ENCODE peak calls at places on chromosomes 4 and X, in seven cellular contexts. One of them, this sample, is unnamed.

GRCh38 chr4:84995386-84995785 is 28.9 kb upstream of the WDFY3 start:
- DNase-seq in mammary epithelial cell: no peak
- DNase-seq in activated CD8-positive, alpha-beta T cell treated with anti-CD3 and anti-CD28 coated beads for 36 hours: no peak
- DNase-seq in Peyer's patch: no peak
- DNase-seq in heart left ventricle: no peak
- DNase-seq in GM10248: no peak
- DNase-seq in breast epithelium: no peak
- DNase-seq in this sample: no peak

GRCh38 chrX:139738581-139738980 is 30.6 kb upstream of the MCF2 start:
- DNase-seq in heart left ventricle: no peak
- DNase-seq in GM10248: no peak
- DNase-seq in mammary epithelial cell: peak; percentile 72
- DNase-seq in Peyer's patch: no peak
- DNase-seq in activated CD8-positive, alpha-beta T cell treated with anti-CD3 and anti-CD28 coated beads for 36 hours: no peak
- DNase-seq in breast epithelium: no peak
- DNase-seq in this sample: no peak

GRCh38 chr4:73620115-73620792 is at the start of gene RASSF6:
- DNase-seq in breast epithelium: peak; percentile 73
- DNase-seq in heart left ventricle: no peak
- DNase-seq in mammary epithelial cell: peak; percentile 91
- DNase-seq in Peyer's patch: peak; percentile 93
- DNase-seq in GM10248: peak; percentile 36
- DNase-seq in activated CD8-positive, alpha-beta T cell treated with anti-CD3 and anti-CD28 coated beads for 36 hours: peak; percentile 20
- DNase-seq in this sample: no peak

GRCh38 chr4:124035364-124036036 is 638.9 kb downstream of the SPRY1 start:
- DNase-seq in heart left ventricle: no peak
- DNase-seq in GM10248: no peak
- DNase-seq in activated CD8-positive, alpha-beta T cell treated with anti-CD3 and anti-CD28 coated beads for 36 hours: no peak
- DNase-seq in breast epithelium: no peak
- DNase-seq in Peyer's patch: no peak
- DNase-seq in mammary epithelial cell: no peak
- DNase-seq in this sample: no peak

GRCh38 chrX:132822634-132823012 is 135.8 kb downstream of the HS6ST2 start:
- DNase-seq in heart left ventricle: no peak
- DNase-seq in breast epithelium: no peak
- DNase-seq in GM10248: no peak
- DNase-seq in activated CD8-positive, alpha-beta T cell treated with anti-CD3 and anti-CD28 coated beads for 36 hours: no peak
- DNase-seq in Peyer's patch: no peak
- DNase-seq in mammary epithelial cell: no peak
- DNase-seq in this sample: no peak

GRCh38 chr4:127844605-127845116 is 36.0 kb upstream of the PLK4 start:
- DNase-seq in heart left ventricle: no peak
- DNase-seq in breast epithelium: no peak
- DNase-seq in Peyer's patch: no peak
- DNase-seq in GM10248: no peak
- DNase-seq in activated CD8-positive, alpha-beta T cell treated with anti-CD3 and anti-CD28 coated beads for 36 hours: no peak
- DNase-seq in mammary epithelial cell: no peak
- DNase-seq in this sample: no peak

GRCh38 chr4:52984469-52984868 is 122.4 kb downstream of the RASL11B start:
- DNase-seq in GM10248: no peak
- DNase-seq in activated CD8-positive, alpha-beta T cell treated with anti-CD3 and anti-CD28 coated beads for 36 hours: no peak
- DNase-seq in mammary epithelial cell: peak; percentile 8
- DNase-seq in Peyer's patch: no peak
- DNase-seq in heart left ventricle: no peak
- DNase-seq in breast epithelium: no peak
- DNase-seq in this sample: no peak

GRCh38 chrX:108134724-108135123 is 43.1 kb downstream of the ATG4A start:
- DNase-seq in breast epithelium: no peak
- DNase-seq in heart left ventricle: no peak
- DNase-seq in activated CD8-positive, alpha-beta T cell treated with anti-CD3 and anti-CD28 coated beads for 36 hours: peak; percentile 5
- DNase-seq in GM10248: no peak
- DNase-seq in Peyer's patch: no peak
- DNase-seq in mammary epithelial cell: no peak
- DNase-seq in this sample: no peak

GRCh38 chr4:123997116-123997515 is 600.5 kb downstream of the SPRY1 start:
- DNase-seq in activated CD8-positive, alpha-beta T cell treated with anti-CD3 and anti-CD28 coated beads for 36 hours: no peak
- DNase-seq in heart left ventricle: no peak
- DNase-seq in GM10248: no peak
- DNase-seq in mammary epithelial cell: no peak
- DNase-seq in Peyer's patch: no peak
- DNase-seq in breast epithelium: no peak
- DNase-seq in this sample: no peak

GRCh38 chr4:16801356-16801755 is 97.1 kb downstream of the LDB2 start:
- DNase-seq in breast epithelium: no peak
- DNase-seq in GM10248: no peak
- DNase-seq in activated CD8-positive, alpha-beta T cell treated with anti-CD3 and anti-CD28 coated beads for 36 hours: no peak
- DNase-seq in heart left ventricle: no peak
- DNase-seq in Peyer's patch: no peak
- DNase-seq in mammary epithelial cell: no peak
- DNase-seq in this sample: no peak

GRCh38 chr4:118270492-118270891 is 82.3 kb downstream of the PRSS12 start:
- DNase-seq in Peyer's patch: no peak
- DNase-seq in GM10248: peak; percentile 30
- DNase-seq in mammary epithelial cell: peak; percentile 30
- DNase-seq in activated CD8-positive, alpha-beta T cell treated with anti-CD3 and anti-CD28 coated beads for 36 hours: no peak
- DNase-seq in heart left ventricle: no peak
- DNase-seq in breast epithelium: no peak
- DNase-seq in this sample: no peak

GRCh38 chr4:62571494-62571893 is 1371.4 kb downstream of the ADGRL3 start:
- DNase-seq in activated CD8-positive, alpha-beta T cell treated with anti-CD3 and anti-CD28 coated beads for 36 hours: no peak
- DNase-seq in Peyer's patch: peak; percentile 67
- DNase-seq in heart left ventricle: no peak
- DNase-seq in GM10248: no peak
- DNase-seq in breast epithelium: no peak
- DNase-seq in mammary epithelial cell: no peak
- DNase-seq in this sample: no peak

GRCh38 chrX:22666441-22666840 is 333.3 kb upstream of the DDX53 start:
- DNase-seq in heart left ventricle: no peak
- DNase-seq in mammary epithelial cell: peak; percentile 14
- DNase-seq in Peyer's patch: no peak
- DNase-seq in breast epithelium: no peak
- DNase-seq in GM10248: peak; percentile 11
- DNase-seq in activated CD8-positive, alpha-beta T cell treated with anti-CD3 and anti-CD28 coated beads for 36 hours: peak; percentile 7
- DNase-seq in this sample: no peak

GRCh38 chr4:186132577-186133277 is 28.2 kb downstream of the FAM149A start:
- DNase-seq in breast epithelium: no peak
- DNase-seq in mammary epithelial cell: peak; percentile 20
- DNase-seq in GM10248: no peak
- DNase-seq in activated CD8-positive, alpha-beta T cell treated with anti-CD3 and anti-CD28 coated beads for 36 hours: peak; percentile 17
- DNase-seq in Peyer's patch: no peak
- DNase-seq in heart left ventricle: no peak
- DNase-seq in this sample: no peak

GRCh38 chrX:2692221-2693122 is 1.4 kb downstream of the CD99 start:
- DNase-seq in Peyer's patch: peak; percentile 59
- DNase-seq in activated CD8-positive, alpha-beta T cell treated with anti-CD3 and anti-CD28 coated beads for 36 hours: no peak
- DNase-seq in breast epithelium: no peak
- DNase-seq in heart left ventricle: peak; percentile 60
- DNase-seq in GM10248: no peak
- DNase-seq in mammary epithelial cell: no peak
- DNase-seq in this sample: no peak

GRCh38 chrX:3712080-3712869 is 1.2 kb downstream of the PRKX start:
- DNase-seq in mammary epithelial cell: peak; percentile 32
- DNase-seq in heart left ventricle: peak; percentile 31
- DNase-seq in GM10248: no peak
- DNase-seq in Peyer's patch: peak; percentile 49
- DNase-seq in breast epithelium: no peak
- DNase-seq in activated CD8-positive, alpha-beta T cell treated with anti-CD3 and anti-CD28 coated beads for 36 hours: peak; percentile 30
- DNase-seq in this sample: no peak

GRCh38 chrX:440636-441035 is 53.9 kb upstream of the PPP2R3B start:
- DNase-seq in breast epithelium: no peak
- DNase-seq in Peyer's patch: no peak
- DNase-seq in GM10248: no peak
- DNase-seq in heart left ventricle: no peak
- DNase-seq in activated CD8-positive, alpha-beta T cell treated with anti-CD3 and anti-CD28 coated beads for 36 hours: no peak
- DNase-seq in mammary epithelial cell: no peak
- DNase-seq in this sample: no peak

GRCh38 chrX:16101581-16101980 is 21.8 kb upstream of the GRPR start:
- DNase-seq in GM10248: no peak
- DNase-seq in heart left ventricle: no peak
- DNase-seq in mammary epithelial cell: no peak
- DNase-seq in activated CD8-positive, alpha-beta T cell treated with anti-CD3 and anti-CD28 coated beads for 36 hours: no peak
- DNase-seq in breast epithelium: no peak
- DNase-seq in Peyer's patch: no peak
- DNase-seq in this sample: no peak

GRCh38 chr4:109723110-109723509 is 6.8 kb downstream of the PLA2G12A start:
- DNase-seq in heart left ventricle: no peak
- DNase-seq in Peyer's patch: no peak
- DNase-seq in breast epithelium: no peak
- DNase-seq in GM10248: no peak
- DNase-seq in mammary epithelial cell: no peak
- DNase-seq in activated CD8-positive, alpha-beta T cell treated with anti-CD3 and anti-CD28 coated beads for 36 hours: no peak
- DNase-seq in this sample: no peak

GRCh38 chr4:3268395-3269104 is 19.6 kb downstream of the MSANTD1 start:
- DNase-seq in heart left ventricle: no peak
- DNase-seq in mammary epithelial cell: no peak
- DNase-seq in Peyer's patch: no peak
- DNase-seq in activated CD8-positive, alpha-beta T cell treated with anti-CD3 and anti-CD28 coated beads for 36 hours: no peak
- DNase-seq in GM10248: no peak
- DNase-seq in breast epithelium: no peak
- DNase-seq in this sample: no peak

GRCh38 chr4:54233697-54234496 is 4.8 kb downstream of the PDGFRA start:
- DNase-seq in activated CD8-positive, alpha-beta T cell treated with anti-CD3 and anti-CD28 coated beads for 36 hours: peak; percentile 72
- DNase-seq in breast epithelium: peak; percentile 56
- DNase-seq in heart left ventricle: peak; percentile 85
- DNase-seq in mammary epithelial cell: peak; percentile 59
- DNase-seq in GM10248: peak; percentile 77
- DNase-seq in Peyer's patch: peak; percentile 77
- DNase-seq in this sample: peak; percentile 96

GRCh38 chr4:41957634-41958033 is 22.4 kb downstream of the TMEM33 start:
- DNase-seq in mammary epithelial cell: no peak
- DNase-seq in Peyer's patch: no peak
- DNase-seq in heart left ventricle: no peak
- DNase-seq in activated CD8-positive, alpha-beta T cell treated with anti-CD3 and anti-CD28 coated beads for 36 hours: peak; percentile 21
- DNase-seq in breast epithelium: no peak
- DNase-seq in GM10248: peak; percentile 50
- DNase-seq in this sample: no peak

GRCh38 chr4:133151681-133152329 is 2.7 kb downstream of the PCDH10 start:
- DNase-seq in Peyer's patch: no peak
- DNase-seq in heart left ventricle: no peak
- DNase-seq in activated CD8-positive, alpha-beta T cell treated with anti-CD3 and anti-CD28 coated beads for 36 hours: peak; percentile 7
- DNase-seq in GM10248: peak; percentile 15
- DNase-seq in mammary epithelial cell: no peak
- DNase-seq in breast epithelium: no peak
- DNase-seq in this sample: no peak
- TF ChIP-seq CTCF in Peyer's patch: no peak
- TF ChIP-seq CTCF in heart left ventricle: no peak
- TF ChIP-seq CTCF in activated CD8-positive, alpha-beta T cell treated with anti-CD3 and anti-CD28 coated beads for 36 hours: no peak
- TF ChIP-seq CTCF in GM10248: no peak
- TF ChIP-seq CTCF in mammary epithelial cell: no peak
- TF ChIP-seq CTCF in breast epithelium: no peak
- TF ChIP-seq CTCF in this sample: no peak

GRCh38 chr4:89314291-89314690 is 6.7 kb upstream of the GPRIN3 start:
- DNase-seq in GM10248: no peak
- DNase-seq in Peyer's patch: no peak
- DNase-seq in activated CD8-positive, alpha-beta T cell treated with anti-CD3 and anti-CD28 coated beads for 36 hours: no peak
- DNase-seq in heart left ventricle: no peak
- DNase-seq in mammary epithelial cell: no peak
- DNase-seq in breast epithelium: no peak
- DNase-seq in this sample: no peak

GRCh38 chr4:89312066-89312465 is 4.5 kb upstream of the GPRIN3 start:
- DNase-seq in activated CD8-positive, alpha-beta T cell treated with anti-CD3 and anti-CD28 coated beads for 36 hours: no peak
- DNase-seq in GM10248: no peak
- DNase-seq in mammary epithelial cell: no peak
- DNase-seq in Peyer's patch: no peak
- DNase-seq in breast epithelium: no peak
- DNase-seq in heart left ventricle: no peak
- DNase-seq in this sample: no peak

GRCh38 chr4:89319756-89320155 is 12.2 kb upstream of the GPRIN3 start:
- DNase-seq in mammary epithelial cell: no peak
- DNase-seq in Peyer's patch: no peak
- DNase-seq in GM10248: no peak
- DNase-seq in breast epithelium: no peak
- DNase-seq in activated CD8-positive, alpha-beta T cell treated with anti-CD3 and anti-CD28 coated beads for 36 hours: no peak
- DNase-seq in heart left ventricle: no peak
- DNase-seq in this sample: no peak

GRCh38 chr4:89316187-89316586 is 8.6 kb upstream of the GPRIN3 start:
- DNase-seq in GM10248: no peak
- DNase-seq in breast epithelium: no peak
- DNase-seq in heart left ventricle: no peak
- DNase-seq in Peyer's patch: no peak
- DNase-seq in mammary epithelial cell: no peak
- DNase-seq in activated CD8-positive, alpha-beta T cell treated with anti-CD3 and anti-CD28 coated beads for 36 hours: no peak
- DNase-seq in this sample: no peak

DNA sequence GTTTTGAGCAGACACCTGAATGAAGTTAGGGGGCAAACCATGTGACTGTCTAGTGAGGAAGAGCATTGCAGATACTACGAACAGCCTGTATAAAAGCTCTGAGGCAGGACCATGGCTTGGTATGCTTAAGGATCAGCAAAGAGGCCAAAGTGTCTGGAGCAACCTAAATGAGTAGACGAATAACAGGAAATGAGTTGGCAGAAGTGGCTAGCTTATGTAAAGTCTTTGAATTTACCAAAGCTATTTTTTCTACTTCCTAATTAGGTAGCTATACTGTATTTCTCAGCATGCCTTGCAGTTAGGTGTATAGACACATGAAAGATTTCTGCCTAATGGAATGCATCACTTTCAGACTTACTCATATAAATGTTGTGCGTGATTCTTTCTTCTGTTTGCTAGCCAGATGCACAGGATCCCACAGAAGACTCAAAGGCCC is 9.3 kb upstream of the GPRIN3 start:
- DNase-seq in breast epithelium: no peak
- DNase-seq in mammary epithelial cell: no peak
- DNase-seq in GM10248: no peak
- DNase-seq in Peyer's patch: no peak
- DNase-seq in heart left ventricle: no peak
- DNase-seq in activated CD8-positive, alpha-beta T cell treated with anti-CD3 and anti-CD28 coated beads for 36 hours: peak; percentile 42
- DNase-seq in this sample: no peak
- TF ChIP-seq CTCF in breast epithelium: no peak
- TF ChIP-seq CTCF in mammary epithelial cell: no peak
- TF ChIP-seq CTCF in GM10248: no peak
- TF ChIP-seq CTCF in Peyer's patch: no peak
- TF ChIP-seq CTCF in heart left ventricle: no peak
- TF ChIP-seq CTCF in activated CD8-positive, alpha-beta T cell treated with anti-CD3 and anti-CD28 coated beads for 36 hours: no peak
- TF ChIP-seq CTCF in this sample: no peak

GRCh38 chr4:126560794-126561193 is 1072.0 kb upstream of the INTU start:
- DNase-seq in activated CD8-positive, alpha-beta T cell treated with anti-CD3 and anti-CD28 coated beads for 36 hours: no peak
- DNase-seq in mammary epithelial cell: no peak
- DNase-seq in heart left ventricle: no peak
- DNase-seq in Peyer's patch: no peak
- DNase-seq in breast epithelium: no peak
- DNase-seq in GM10248: no peak
- DNase-seq in this sample: no peak
- TF ChIP-seq CTCF in activated CD8-positive, alpha-beta T cell treated with anti-CD3 and anti-CD28 coated beads for 36 hours: no peak
- TF ChIP-seq CTCF in mammary epithelial cell: no peak
- TF ChIP-seq CTCF in heart left ventricle: no peak
- TF ChIP-seq CTCF in Peyer's patch: no peak
- TF ChIP-seq CTCF in breast epithelium: no peak
- TF ChIP-seq CTCF in GM10248: no peak
- TF ChIP-seq CTCF in this sample: no peak

DNA sequence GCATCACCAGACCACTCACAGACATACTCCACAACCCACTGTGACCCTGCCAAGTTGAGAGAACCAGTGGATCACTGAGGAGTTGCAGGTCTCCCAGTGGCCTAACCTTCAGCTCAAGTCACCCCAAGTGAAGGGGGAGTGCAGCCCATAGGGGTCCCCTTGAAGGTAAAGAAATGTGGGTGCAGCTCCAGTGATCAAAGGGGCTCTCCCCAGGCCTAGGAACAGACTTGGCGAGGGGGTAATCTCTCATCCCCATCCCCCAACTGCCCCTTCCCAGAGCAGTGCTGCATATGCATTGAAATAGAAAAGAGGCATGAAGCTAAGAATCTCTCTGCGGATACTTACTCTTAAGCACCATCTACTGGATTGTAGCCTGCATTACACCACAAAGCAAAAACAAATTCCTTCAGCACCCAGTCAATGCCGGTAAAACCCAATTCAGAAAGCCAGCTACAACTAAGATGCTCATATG is 27.0 kb downstream of the MAGEE1 start:
- DNase-seq in heart left ventricle: no peak
- DNase-seq in activated CD8-positive, alpha-beta T cell treated with anti-CD3 and anti-CD28 coated beads for 36 hours: no peak
- DNase-seq in mammary epithelial cell: peak; percentile 23
- DNase-seq in GM10248: no peak
- DNase-seq in Peyer's patch: no peak
- DNase-seq in breast epithelium: no peak
- DNase-seq in this sample: no peak
- TF ChIP-seq CTCF in heart left ventricle: peak; percentile 36
- TF ChIP-seq CTCF in activated CD8-positive, alpha-beta T cell treated with anti-CD3 and anti-CD28 coated beads for 36 hours: peak; percentile 44
- TF ChIP-seq CTCF in mammary epithelial cell: peak; percentile 71
- TF ChIP-seq CTCF in GM10248: peak; percentile 49
- TF ChIP-seq CTCF in Peyer's patch: peak; percentile 30
- TF ChIP-seq CTCF in breast epithelium: peak; percentile 19
- TF ChIP-seq CTCF in this sample: no peak